ENCODE peak calls at places on chromosomes 16 and 17, in five cellular contexts. T is psoas muscle, S is mucosa of descending colon, M is heart left ventricle, R is GM23338. W is an unnamed sample.

GRCh38 chr17:79064026-79064425 is 10.6 kb upstream of the ENGASE start:
- DNase-seq in T (no peak), S (no peak), M (no peak), R (no peak), W (no peak)

GRCh38 chr17:79602621-79603020 is 8.2 kb downstream of the RBFOX3 start:
- DNase-seq in T (no peak), S (no peak), M (no peak), R (no peak), W (no peak)

GRCh38 chr17:40349477-40350409 is 14.8 kb downstream of the GJD3 start:
- DNase-seq in T (peak), S (no peak), M (peak), R (no peak), W (no peak)

GRCh38 chr16:29911676-29912010 is 11.4 kb downstream of the ASPHD1 start:
- DNase-seq in T (no peak), S (no peak), M (no peak), R (peak), W (no peak)

GRCh38 chr16:997440-998051 is 16.0 kb downstream of the SOX8 start:
- DNase-seq in T (peak), S (peak), M (peak), R (peak), W (no peak)

GRCh38 chr16:10242916-10243315 is 60.7 kb upstream of the GRIN2A start:
- DNase-seq in T (no peak), S (no peak), M (no peak), R (no peak), W (no peak)

GRCh38 chr16:86524029-86524428 is 13.7 kb downstream of the FOXF1 start:
- DNase-seq in T (no peak), S (no peak), M (no peak), R (no peak), W (no peak)

GRCh38 chr17:54947396-54947795 is 21.1 kb downstream of the COX11 start:
- DNase-seq in T (no peak), S (no peak), M (no peak), R (no peak), W (no peak)

GRCh38 chr17:7445011-7445927 is at the start of gene CHRNB1:
- DNase-seq in T (peak), S (peak), M (peak), R (peak), W (no peak)

GRCh38 chr16:27367463-27368357 is 34.3 kb upstream of the IL21R start:
- DNase-seq in T (peak), S (peak), M (peak), R (peak), W (peak)

GRCh38 chr17:35117984-35118383 is 1.7 kb downstream of the RAD51D start:
- DNase-seq in T (no peak), S (no peak), M (no peak), R (no peak), W (no peak)

GRCh38 chr16:90004577-90004976 is 14.7 kb downstream of the DBNDD1 start:
- DNase-seq in T (peak), S (no peak), M (no peak), R (no peak), W (no peak)

GRCh38 chr17:37024181-37024637 is 75.5 kb downstream of the AATF start:
- DNase-seq in T (no peak), S (no peak), M (no peak), R (no peak), W (no peak)

GRCh38 chr17:79991924-79992656 is 43.6 kb downstream of the TBC1D16 start:
- DNase-seq in T (no peak), S (peak), M (peak), R (peak), W (no peak)

GRCh38 chr17:59762022-59762825 is 54.8 kb downstream of the VMP1 start:
- DNase-seq in T (no peak), S (no peak), M (no peak), R (no peak), W (no peak)

GRCh38 chr17:6449307-6449706 is 5.1 kb downstream of the PIMREG start:
- DNase-seq in T (no peak), S (no peak), M (no peak), R (no peak), W (no peak)

GRCh38 chr16:80344570-80344969 is 196.2 kb upstream of the DYNLRB2 start:
- DNase-seq in T (no peak), S (no peak), M (no peak), R (no peak), W (no peak)

GRCh38 chr16:88725609-88726407 is 19.5 kb downstream of the CTU2 start:
- DNase-seq in T (no peak), S (no peak), M (no peak), R (no peak), W (no peak)

GRCh38 chr16:66605177-66605999 is 884 bp downstream of the CMTM3 start:
- DNase-seq in T (peak), S (peak), M (peak), R (peak), W (no peak)

DNA sequence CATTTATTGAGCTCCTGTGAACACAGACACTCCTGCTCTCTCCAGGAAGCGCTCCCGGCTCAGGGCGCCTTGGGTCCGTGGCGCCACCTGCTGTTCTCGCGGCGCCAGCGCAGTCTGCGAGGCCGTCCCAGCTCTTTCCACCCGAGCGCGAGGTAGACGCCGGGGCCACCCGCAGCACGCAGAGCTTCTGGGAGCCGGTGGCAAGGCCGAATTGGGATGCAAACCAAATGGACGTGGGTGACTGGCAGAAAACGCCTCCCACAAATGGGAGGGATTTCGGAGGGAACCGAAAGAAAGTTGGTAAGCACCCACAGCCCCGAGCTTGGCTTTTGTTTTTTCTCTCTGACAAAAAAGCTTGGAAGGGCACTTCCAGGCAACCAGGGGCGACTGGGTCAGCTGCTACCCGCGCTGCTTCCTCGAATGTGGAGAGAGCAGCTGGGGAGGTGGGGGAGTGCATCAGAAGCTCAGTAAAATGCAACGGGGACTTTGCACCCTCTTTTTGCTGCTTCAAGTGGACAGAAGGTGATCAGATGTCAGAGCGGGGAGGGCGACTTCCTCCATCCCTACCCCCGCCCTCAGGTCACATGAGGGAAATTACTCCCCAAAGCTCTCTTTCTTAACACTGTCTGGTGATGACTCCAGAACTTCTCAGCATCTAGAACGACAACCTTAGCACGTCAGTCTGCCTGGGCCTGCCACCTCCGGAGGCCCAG is 13.5 kb upstream of the N4BP1 start:
- DNase-seq in T (peak), S (peak), M (peak), R (peak), W (peak)
- TF ChIP-seq CTCF in T (peak), S (peak), M (peak), R (peak), W (peak)

DNA sequence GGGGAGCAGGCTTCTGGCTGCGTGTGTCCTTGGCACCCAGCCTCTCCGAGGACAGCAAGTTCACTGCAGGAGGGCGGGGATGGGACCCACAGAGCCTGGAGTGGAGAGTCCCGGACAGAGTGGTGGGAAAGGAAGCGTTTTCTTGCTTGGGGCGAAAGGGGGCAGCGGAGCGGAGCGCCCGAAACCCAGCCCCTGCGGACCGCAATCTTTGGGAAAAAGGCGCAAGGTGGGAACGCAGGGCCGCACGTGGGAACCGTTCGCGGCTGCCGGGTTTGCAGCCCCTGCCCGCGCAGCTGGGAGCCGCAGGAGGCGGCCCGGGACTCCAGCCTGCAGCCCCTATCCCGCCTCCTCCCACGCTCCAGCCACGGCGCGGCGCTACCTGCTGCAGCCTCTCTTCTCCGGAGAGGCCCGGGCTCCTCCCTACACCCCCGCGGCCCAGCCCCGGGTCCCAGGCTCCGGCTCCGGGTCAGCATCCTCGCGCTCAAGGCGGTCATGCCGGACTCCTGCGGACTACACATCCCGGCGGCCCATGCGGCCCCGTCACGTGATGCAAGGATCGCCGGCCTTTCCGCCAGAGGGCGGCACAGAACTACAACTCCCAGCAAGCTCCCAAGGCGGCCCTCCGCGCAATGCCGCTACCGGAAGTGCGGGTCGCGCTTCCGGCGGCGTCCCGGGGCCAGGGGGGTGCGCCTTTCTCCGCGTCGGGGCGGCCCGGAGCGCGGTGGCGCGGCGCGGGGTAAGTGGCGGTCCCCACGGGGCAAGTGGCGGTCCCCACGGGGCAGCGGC is at the start of the genes NTHL1 and TSC2:
- DNase-seq in T (peak), S (peak), M (peak), R (peak), W (peak)
- TF ChIP-seq CTCF in T (peak), S (peak), M (peak), R (peak), W (peak)

GRCh38 chr17:29278692-29279091 is 15.3 kb downstream of the NUFIP2 start:
- DNase-seq in T (no peak), S (no peak), M (no peak), R (no peak), W (no peak)

GRCh38 chr17:29279397-29280070 is 14.4 kb downstream of the NUFIP2 start:
- DNase-seq in T (no peak), S (no peak), M (no peak), R (no peak), W (no peak)

GRCh38 chr17:29273924-29274323 is 20.0 kb downstream of the NUFIP2 start:
- DNase-seq in T (no peak), S (no peak), M (no peak), R (no peak), W (no peak)
- TF ChIP-seq CTCF in T (no peak), S (no peak), M (no peak), R (no peak), W (no peak)

DNA sequence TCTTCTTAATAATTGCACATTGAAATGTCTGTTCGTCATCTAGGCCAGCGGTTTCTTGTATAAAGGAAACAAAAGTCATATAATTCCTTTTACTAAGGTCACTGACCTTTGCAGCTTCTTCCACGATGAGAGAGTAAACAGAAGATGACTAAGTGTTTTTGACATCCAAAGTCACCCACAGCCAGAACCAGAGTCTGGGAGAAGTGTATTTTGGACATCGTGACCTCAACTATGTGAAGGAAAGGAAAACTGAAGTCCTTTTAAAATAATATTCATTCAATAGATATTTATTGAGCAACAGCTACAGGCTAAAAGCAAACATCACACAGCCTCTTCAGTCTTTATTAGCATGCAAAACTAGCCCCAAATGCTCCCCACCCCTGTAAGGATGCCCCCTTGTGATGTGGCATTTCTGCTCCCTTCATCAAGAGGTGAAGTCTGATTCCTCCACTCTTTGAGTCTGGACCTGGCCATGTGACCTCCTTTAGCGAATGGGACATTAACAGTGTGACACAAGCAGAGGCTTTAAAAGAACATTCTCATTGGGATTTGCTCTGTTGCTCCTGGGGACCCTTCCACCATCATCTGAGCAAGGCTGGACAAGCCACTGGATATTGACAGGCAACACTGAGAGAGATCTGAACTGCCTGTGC is 8.1 kb upstream of the PMP22 start:
- DNase-seq in T (no peak), S (no peak), M (no peak), R (no peak), W (no peak)
- TF ChIP-seq CTCF in T (no peak), S (no peak), M (no peak), R (no peak), W (no peak)

DNA sequence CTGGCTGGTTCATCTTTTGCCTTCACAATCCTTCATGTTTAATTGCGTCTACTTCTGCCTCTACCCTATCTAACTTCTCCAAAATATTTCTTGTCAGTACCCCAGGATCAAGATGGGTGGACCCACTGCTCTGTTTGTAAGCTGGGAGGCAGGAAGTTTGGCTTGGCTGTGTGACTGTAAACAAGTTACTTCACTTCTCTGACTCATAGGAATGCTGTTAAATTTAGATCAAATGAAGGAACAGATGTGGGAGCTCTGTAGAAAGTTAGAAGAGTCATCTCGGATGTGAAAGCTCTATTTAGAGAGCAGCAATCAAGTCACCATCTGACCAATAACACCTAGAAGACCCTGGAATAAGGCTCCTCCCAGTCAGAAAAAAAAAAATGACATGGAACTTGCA is 55.2 kb upstream of the MRTFB start:
- DNase-seq in T (no peak), S (peak), M (no peak), R (no peak), W (peak)
- TF ChIP-seq CTCF in T (peak), S (no peak), M (no peak), R (no peak), W (no peak)

DNA sequence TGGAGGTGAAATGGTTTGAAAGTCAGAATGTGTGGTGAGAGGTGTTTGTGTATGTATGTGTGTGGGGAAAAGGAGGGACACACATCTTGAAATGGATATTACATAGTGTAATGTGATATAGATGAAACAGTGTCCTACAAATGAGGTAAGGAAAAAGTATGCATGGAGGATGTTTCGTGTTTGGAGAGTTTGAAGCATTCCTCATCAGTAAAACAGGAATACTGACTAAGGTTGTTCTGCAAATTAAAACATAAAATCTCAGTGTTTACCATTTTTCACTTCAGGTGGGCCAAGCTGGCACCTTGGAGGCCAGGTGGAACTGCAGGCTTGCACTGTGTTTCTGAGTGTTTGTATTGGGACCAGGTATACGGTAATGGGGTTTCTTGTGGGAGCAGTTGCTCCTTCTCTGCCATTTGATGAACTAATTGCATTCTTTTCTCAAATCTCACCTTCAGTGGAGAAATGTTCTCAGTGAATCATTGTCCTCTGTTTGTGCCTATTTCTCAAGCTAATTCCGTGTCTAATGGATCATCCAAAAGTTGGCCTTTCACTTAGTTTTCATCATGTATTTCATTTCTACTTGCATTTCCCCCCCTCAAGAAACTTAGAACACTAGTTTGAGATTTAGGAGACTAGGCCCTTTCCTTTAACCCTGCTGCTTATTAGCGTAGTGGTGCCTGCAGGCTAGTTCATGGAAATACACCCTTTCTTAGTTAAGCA is 8.2 kb upstream of the TBKBP1 start:
- DNase-seq in T (no peak), S (no peak), M (no peak), R (no peak), W (no peak)
- TF ChIP-seq CTCF in T (no peak), S (no peak), M (no peak), R (no peak), W (no peak)

GRCh38 chr16:15682105-15682570 is 32.1 kb downstream of the NDE1 start:
- DNase-seq in T (no peak), S (peak), M (no peak), R (peak), W (peak)
- TF ChIP-seq CTCF in T (peak), S (no peak), M (no peak), R (peak), W (peak)

DNA sequence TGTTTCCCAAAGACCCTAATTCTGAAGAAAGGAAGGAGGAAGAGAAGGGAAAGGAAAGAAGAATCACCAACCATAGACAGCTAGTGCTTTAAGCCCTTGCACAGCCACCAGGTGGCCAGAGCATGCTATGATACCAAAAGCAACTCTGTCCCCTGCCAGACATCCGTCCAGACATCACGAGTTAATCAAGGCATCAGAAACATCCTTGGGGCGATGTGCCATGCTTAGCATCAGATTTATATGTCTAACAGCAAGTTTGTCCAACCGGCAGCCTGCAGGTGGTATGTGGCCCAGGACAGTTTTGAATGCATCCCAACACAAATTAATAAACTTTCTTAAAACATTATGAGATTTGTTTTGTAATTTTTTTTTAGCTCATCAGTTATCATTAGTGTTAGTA is 2.9 kb upstream of the CRYBA1 start:
- DNase-seq in T (no peak), S (no peak), M (no peak), R (peak), W (no peak)
- TF ChIP-seq CTCF in T (peak), S (no peak), M (no peak), R (peak), W (peak)

DNA sequence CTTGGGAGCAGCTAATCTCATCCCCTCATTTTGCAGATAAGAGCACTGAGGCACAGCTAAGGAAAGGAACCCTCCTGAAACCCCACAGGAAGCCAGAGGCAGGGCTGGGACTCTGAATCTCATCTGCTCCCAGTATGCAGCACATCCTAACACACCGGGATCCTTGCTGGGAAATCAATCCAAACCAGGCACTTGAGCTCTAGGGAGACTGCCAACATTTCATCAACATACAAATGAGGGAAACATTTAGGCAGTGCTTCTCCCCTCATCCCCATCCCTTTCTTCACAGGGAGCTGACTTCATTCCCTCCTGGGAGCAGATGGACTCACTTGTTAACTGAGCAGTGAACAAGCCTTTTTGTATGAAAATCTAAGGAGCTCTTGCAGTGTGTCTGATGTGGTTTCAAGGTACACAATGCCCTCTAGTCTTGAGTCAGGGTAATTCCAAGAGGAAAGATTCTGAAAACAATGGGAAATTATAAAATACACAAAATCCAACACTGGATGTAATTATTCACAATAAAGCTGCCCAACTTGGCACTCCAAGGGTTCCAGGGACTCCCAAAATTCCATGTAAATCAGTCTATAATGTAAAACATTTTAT is 96.3 kb downstream of the TMEM114 start:
- DNase-seq in T (no peak), S (no peak), M (no peak), R (peak), W (no peak)
- TF ChIP-seq CTCF in T (no peak), S (no peak), M (no peak), R (peak), W (no peak)

W was measured in astrocyte of the cerebellum.